ENCODE peak calls at places on chromosomes 16 and 17, in six cellular contexts. B is lower lobe of right lung, O is activated T-cell treated with anti-CD3 and anti-CD28 coated beads for 1 hour, I is RWPE1, E is anterior cingulate cortex, W is HTR-8/SVneo. J is an unnamed sample.

GRCh38 chr16:12673466-12673865 is 130.2 kb downstream of the CPPED1 start:
- DNase-seq in O (no peak), E (no peak), B (no peak), W (no peak), I (no peak), J (no peak)

GRCh38 chr16:10566613-10567012 is 13.8 kb downstream of the EMP2 start:
- DNase-seq in E (no peak), I (no peak), B (no peak), W (no peak), O (no peak), J (no peak)

GRCh38 chr16:27767081-27767480 is 217.1 kb downstream of the KATNIP start:
- DNase-seq in E (no peak), O (no peak), W (no peak), I (no peak), B (peak), J (no peak)

GRCh38 chr17:36524428-36524876 is 10.2 kb downstream of the MYO19 start:
- DNase-seq in B (no peak), W (no peak), E (no peak), O (no peak), I (peak), J (peak)

GRCh38 chr17:1936766-1937165 is 88.4 kb downstream of the RTN4RL1 start:
- DNase-seq in E (no peak), W (no peak), O (no peak), B (no peak), I (no peak), J (no peak)

GRCh38 chr16:56697456-56698155 is 15.3 kb downstream of the MT1X start:
- DNase-seq in E (no peak), W (no peak), B (no peak), O (no peak), I (no peak), J (no peak)

GRCh38 chr17:67672592-67672991 is 45.1 kb upstream of the NOL11 start:
- DNase-seq in B (no peak), W (no peak), I (no peak), O (no peak), E (no peak), J (no peak)

GRCh38 chr16:2034695-2035430 is 8.2 kb downstream of the NHERF2 start:
- DNase-seq in E (no peak), O (no peak), B (no peak), I (no peak), W (no peak), J (no peak)

GRCh38 chr16:20944861-20945390 is 44.4 kb downstream of the LYRM1 start:
- DNase-seq in E (no peak), B (no peak), I (no peak), O (no peak), W (no peak), J (no peak)

GRCh38 chr16:67961551-67961957 is 6.9 kb downstream of the SLC12A4 start:
- DNase-seq in W (no peak), B (peak), O (no peak), I (peak), E (no peak), J (peak)

GRCh38 chr17:17351356-17351891 is 48.3 kb downstream of the NT5M start:
- DNase-seq in E (no peak), B (no peak), W (no peak), O (no peak), I (no peak), J (no peak)

GRCh38 chr17:78748730-78749317 is 33.2 kb downstream of the CYTH1 start:
- DNase-seq in E (no peak), O (peak), B (peak), W (no peak), I (peak), J (peak)

GRCh38 chr17:58089111-58089510 is 5.9 kb downstream of the DYNLL2 start:
- DNase-seq in I (no peak), B (no peak), E (no peak), O (no peak), W (no peak), J (no peak)

GRCh38 chr16:85415196-85415988 is 197.7 kb upstream of the GSE1 start:
- DNase-seq in W (no peak), B (peak), O (no peak), E (no peak), I (no peak), J (no peak)

GRCh38 chr16:74738816-74739215 is 35.8 kb downstream of the FA2H start:
- DNase-seq in E (no peak), I (no peak), B (no peak), W (no peak), O (no peak), J (no peak)

GRCh38 chr17:17043668-17044226 is 1.5 kb downstream of the MPRIP start:
- DNase-seq in O (no peak), I (peak), B (no peak), E (no peak), W (no peak), J (no peak)

GRCh38 chr17:7932949-7933348 is 943 bp downstream of the CNTROB start:
- DNase-seq in E (no peak), I (peak), W (peak), O (no peak), B (peak), J (no peak)

GRCh38 chr16:1194665-1195392 is 30.2 kb downstream of the TPSG1 start:
- DNase-seq in E (no peak), O (no peak), I (peak), W (no peak), B (no peak), J (no peak)

GRCh38 chr16:106623-107324 is 28.7 kb downstream of the MPG start:
- DNase-seq in I (peak), B (no peak), O (peak), W (peak), E (no peak), J (no peak)

GRCh38 chr16:27355610-27356009 is 41.8 kb downstream of the IL4R start:
- DNase-seq in E (no peak), I (no peak), O (no peak), W (no peak), B (peak), J (no peak)

GRCh38 chr16:69083306-69083941 is 22.0 kb upstream of the HAS3 start:
- DNase-seq in E (no peak), I (no peak), O (no peak), B (peak), W (no peak), J (no peak)

GRCh38 chr17:82754297-82755208 is 2.7 kb downstream of the TBCD start:
- DNase-seq in W (no peak), E (peak), O (no peak), I (no peak), B (peak), J (peak)

GRCh38 chr17:63843387-63844292 is 1.2 kb upstream of the SMARCD2 start:
- DNase-seq in I (no peak), E (no peak), B (peak), W (no peak), O (no peak), J (no peak)

GRCh38 chr16:10390867-10391266 is 5.0 kb downstream of the ATF7IP2 start:
- DNase-seq in B (no peak), W (no peak), E (no peak), O (no peak), I (no peak), J (no peak)